ENCODE peak calls at places on chromosome 11, in seven cellular contexts. I is SK-N-SH, W is H1, K is GM12891, Q is GM12878, O is K562, F is HepG2. J is an unnamed sample.

GRCh38 chr11:3799143-3799542 is 1.8 kb upstream of the NUP98 start:
- DNase-seq in I (no peak), W (no peak), K (no peak), Q (no peak), O (no peak), F (no peak), J (no peak)

GRCh38 chr11:101442936-101443521 is 140.8 kb downstream of the TRPC6 start:
- DNase-seq in I (no peak), W (no peak), K (no peak), Q (no peak), O (no peak), F (no peak), J (no peak)

GRCh38 chr11:27282141-27282590 is 80.8 kb downstream of the CCDC34 start:
- DNase-seq in I (no peak), W (no peak), K (no peak), Q (no peak), O (no peak), F (peak), J (no peak)

GRCh38 chr11:70326365-70326803 is 55.9 kb downstream of the PPFIA1 start:
- DNase-seq in I (no peak), W (no peak), K (no peak), Q (no peak), O (no peak), F (no peak), J (no peak)

GRCh38 chr11:10273738-10274137 is 20.3 kb downstream of the SBF2 start:
- DNase-seq in I (no peak), W (no peak), K (no peak), Q (no peak), O (no peak), F (no peak), J (no peak)

GRCh38 chr11:75240381-75241035 is at the start of gene TPBGL:
- DNase-seq in I (peak), W (no peak), K (no peak), Q (no peak), O (peak), F (no peak), J (no peak)

GRCh38 chr11:48341466-48341865 is 16.7 kb downstream of the OR4C3 start:
- DNase-seq in I (no peak), W (no peak), K (no peak), Q (no peak), O (no peak), F (no peak), J (no peak)

GRCh38 chr11:117878314-117878938 is 2.0 kb upstream of the FXYD6 start:
- DNase-seq in I (no peak), W (no peak), K (no peak), Q (no peak), O (no peak), F (no peak), J (no peak)

GRCh38 chr11:78770931-78771330 is 196.3 kb upstream of the NARS2 start:
- DNase-seq in I (no peak), W (no peak), K (no peak), Q (no peak), O (no peak), F (no peak), J (no peak)

GRCh38 chr11:91366186-91366585 is 858.4 kb upstream of the FAT3 start:
- DNase-seq in I (no peak), W (no peak), K (no peak), Q (no peak), O (no peak), F (no peak), J (no peak)

GRCh38 chr11:11387201-11387600 is 34.2 kb upstream of the CSNK2A3 start:
- DNase-seq in I (no peak), W (no peak), K (no peak), Q (no peak), O (no peak), F (no peak), J (no peak)

GRCh38 chr11:65489706-65490310 is 9.0 kb upstream of the MALAT1 start:
- DNase-seq in I (no peak), W (no peak), K (no peak), Q (no peak), O (no peak), F (peak), J (no peak)

GRCh38 chr11:103897156-103897555 is 139.3 kb upstream of the DDI1 start:
- DNase-seq in I (no peak), W (no peak), K (no peak), Q (no peak), O (no peak), F (no peak), J (no peak)

GRCh38 chr11:100232006-100232405 is 455.1 kb upstream of the ARHGAP42 start:
- DNase-seq in I (no peak), W (no peak), K (no peak), Q (no peak), O (no peak), F (no peak), J (no peak)

GRCh38 chr11:73271936-73272679 is at the start of gene P2RY6:
- DNase-seq in I (peak), W (no peak), K (no peak), Q (no peak), O (no peak), F (peak), J (no peak)

GRCh38 chr11:19076744-19077589 is 16.4 kb upstream of the MRGPRX2 start:
- DNase-seq in I (peak), W (no peak), K (peak), Q (no peak), O (peak), F (peak), J (peak)

GRCh38 chr11:63508009-63508408 is 2.1 kb downstream of the LGALS12 start:
- DNase-seq in I (peak), W (peak), K (no peak), Q (no peak), O (peak), F (peak), J (no peak)

GRCh38 chr11:118435233-118435892 is 929 bp upstream of the KMT2A start:
- DNase-seq in I (peak), W (peak), K (peak), Q (no peak), O (peak), F (peak), J (peak)

GRCh38 chr11:57679396-57679795 is 11.5 kb downstream of the ZDHHC5 start:
- DNase-seq in I (no peak), W (no peak), K (no peak), Q (no peak), O (no peak), F (no peak), J (no peak)

GRCh38 chr11:125167292-125167953 is 2.9 kb downstream of the PKNOX2 start:
- DNase-seq in I (no peak), W (no peak), K (no peak), Q (no peak), O (no peak), F (no peak), J (no peak)

GRCh38 chr11:76215946-76216345 is 9.6 kb upstream of the WNT11 start:
- DNase-seq in I (no peak), W (no peak), K (no peak), Q (no peak), O (no peak), F (no peak), J (no peak)

GRCh38 chr11:35058318-35058717 is 80.7 kb upstream of the CD44 start:
- DNase-seq in I (no peak), W (no peak), K (no peak), Q (no peak), O (no peak), F (no peak), J (no peak)

GRCh38 chr11:19220903-19221682 is 19.3 kb upstream of the CSRP3 start:
- DNase-seq in I (no peak), W (no peak), K (no peak), Q (no peak), O (no peak), F (no peak), J (no peak)

GRCh38 chr11:77198440-77198849 is 70.4 kb downstream of the MYO7A start:
- DNase-seq in I (peak), W (peak), K (peak), Q (no peak), O (peak), F (peak), J (no peak)

GRCh38 chr11:74650498-74650897 is 58.1 kb downstream of the POLD3 start:
- DNase-seq in I (no peak), W (no peak), K (no peak), Q (no peak), O (no peak), F (no peak), J (no peak)

GRCh38 chr11:117814766-117815261 is 9.7 kb downstream of the FXYD2 start:
- DNase-seq in I (no peak), W (no peak), K (no peak), Q (peak), O (no peak), F (peak), J (no peak)

GRCh38 chr11:63564056-63564784 is 1.0 kb upstream of the PLAAT2 start:
- DNase-seq in I (no peak), W (no peak), K (peak), Q (peak), O (no peak), F (no peak), J (peak)

GRCh38 chr11:26134481-26135355 is 197.2 kb upstream of the ANO3 start:
- DNase-seq in I (peak), W (no peak), K (no peak), Q (no peak), O (no peak), F (peak), J (no peak)

GRCh38 chr11:10076458-10077141 is 217.4 kb downstream of the SBF2 start:
- DNase-seq in I (no peak), W (peak), K (peak), Q (no peak), O (peak), F (peak), J (no peak)

GRCh38 chr11:44829838-44830237 is 103.1 kb downstream of the TSPAN18 start:
- DNase-seq in I (no peak), W (no peak), K (no peak), Q (no peak), O (no peak), F (no peak), J (no peak)

GRCh38 chr11:116852261-116853125 is 15.1 kb upstream of the APOA1 start:
- DNase-seq in I (no peak), W (no peak), K (no peak), Q (no peak), O (no peak), F (no peak), J (no peak)

GRCh38 chr11:96215094-96215782 is 127.8 kb downstream of the MAML2 start:
- DNase-seq in I (no peak), W (no peak), K (no peak), Q (peak), O (peak), F (no peak), J (peak)

GRCh38 chr11:46348986-46349401 is 1.7 kb downstream of the DGKZ start:
- DNase-seq in I (no peak), W (no peak), K (no peak), Q (no peak), O (no peak), F (no peak), J (no peak)

GRCh38 chr11:107769189-107769588 is 57.3 kb upstream of the SLN start:
- DNase-seq in I (no peak), W (no peak), K (no peak), Q (no peak), O (no peak), F (peak), J (no peak)

GRCh38 chr11:22808559-22809197 is 20.9 kb downstream of the SVIP start:
- DNase-seq in I (no peak), W (no peak), K (no peak), Q (no peak), O (no peak), F (no peak), J (no peak)

GRCh38 chr11:45079075-45079444 is 67.4 kb upstream of the PRDM11 start:
- DNase-seq in I (no peak), W (no peak), K (no peak), Q (no peak), O (no peak), F (no peak), J (no peak)

GRCh38 chr11:19451609-19452008 is 210.9 kb upstream of the E2F8 start:
- DNase-seq in I (no peak), W (no peak), K (no peak), Q (no peak), O (no peak), F (no peak), J (no peak)

GRCh38 chr11:6604081-6604626 is 580 bp downstream of the ILK start:
- DNase-seq in I (peak), W (no peak), K (no peak), Q (no peak), O (peak), F (peak), J (no peak)

GRCh38 chr11:93024376-93024775 is 54.9 kb downstream of the MTNR1B start:
- DNase-seq in I (no peak), W (no peak), K (no peak), Q (no peak), O (no peak), F (no peak), J (no peak)
- TF ChIP-seq TAF1 in I (no peak), W (no peak), K (no peak), Q (no peak), O (no peak), F (no peak), J (no peak)

GRCh38 chr11:61111786-61112517 is 9.7 kb downstream of the CD5 start:
- DNase-seq in I (no peak), W (no peak), K (no peak), Q (no peak), O (no peak), F (no peak), J (no peak)
- TF ChIP-seq TAF1 in I (no peak), W (no peak), K (no peak), Q (no peak), O (no peak), F (no peak), J (no peak)

GRCh38 chr11:1843098-1843473 is 4.3 kb downstream of the TNNI2 start:
- DNase-seq in I (no peak), W (no peak), K (no peak), Q (no peak), O (no peak), F (no peak), J (no peak)

GRCh38 chr11:1845571-1846452 is 7.0 kb downstream of the TNNI2 start:
- DNase-seq in I (no peak), W (no peak), K (no peak), Q (no peak), O (no peak), F (no peak), J (no peak)

GRCh38 chr11:1845095-1845429 is 6.3 kb downstream of the TNNI2 start:
- DNase-seq in I (no peak), W (no peak), K (no peak), Q (no peak), O (no peak), F (no peak), J (no peak)

GRCh38 chr11:1843796-1844195 is 5.0 kb downstream of the TNNI2 start:
- DNase-seq in I (no peak), W (no peak), K (no peak), Q (no peak), O (no peak), F (no peak), J (no peak)

GRCh38 chr11:1844221-1845094 is 5.7 kb downstream of the TNNI2 start:
- DNase-seq in I (peak), W (no peak), K (no peak), Q (no peak), O (peak), F (no peak), J (no peak)
- TF ChIP-seq TAF1 in I (no peak), W (no peak), K (no peak), Q (no peak), O (no peak), F (no peak), J (no peak)

GRCh38 chr11:68960299-68961071 is 20.3 kb downstream of the MRGPRD start:
- DNase-seq in I (peak), W (no peak), K (no peak), Q (no peak), O (no peak), F (no peak), J (no peak)
- TF ChIP-seq TAF1 in I (no peak), W (no peak), K (no peak), Q (no peak), O (no peak), F (no peak), J (no peak)

DNA sequence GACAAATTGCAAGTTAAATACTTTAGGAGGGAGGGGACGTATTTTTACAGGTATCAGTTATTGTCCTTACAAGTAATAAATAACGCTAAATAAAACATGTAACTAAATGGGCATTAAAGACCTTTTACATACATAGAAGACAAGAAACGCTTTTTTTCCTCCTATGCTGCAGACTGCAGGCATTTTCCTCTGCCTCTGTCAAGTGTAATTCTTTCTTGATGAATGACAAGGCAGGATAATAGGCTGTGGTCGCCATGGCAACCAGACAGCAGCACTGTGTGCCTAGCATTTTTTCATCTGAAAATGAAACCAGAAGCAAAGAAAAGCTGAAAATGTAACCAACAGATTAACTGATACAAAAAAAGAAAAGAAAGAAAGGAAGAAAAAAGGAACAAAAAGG is 46.1 kb downstream of the BLID start:
- DNase-seq in I (peak), W (no peak), K (no peak), Q (no peak), O (no peak), F (peak), J (no peak)
- TF ChIP-seq TAF1 in I (no peak), W (no peak), K (no peak), Q (no peak), O (no peak), F (no peak), J (no peak)